ENCODE peak calls at places on chromosomes 7 and 10, in eight cellular contexts. D, J, B, Q, T, O, F and V are unnamed samples.

GRCh38 chr10:86954681-86955500 is 2.5 kb downstream of the MMRN2 start:
- DNase-seq in D (no peak), J (no peak), B (no peak), Q (no peak), T (no peak), O (no peak), F (no peak), V (no peak)

GRCh38 chr7:13017325-13017853 is 330.0 kb downstream of the ARL4A start:
- DNase-seq in D (no peak), J (no peak), B (no peak), Q (no peak), T (no peak), O (no peak), F (peak), V (no peak)

GRCh38 chr10:78599122-78599853 is 469.5 kb upstream of the ZMIZ1 start:
- DNase-seq in D (no peak), J (no peak), B (no peak), Q (no peak), T (no peak), O (no peak), F (no peak), V (no peak)

GRCh38 chr7:78099715-78100477 is 301.3 kb downstream of the PHTF2 start:
- DNase-seq in D (no peak), J (no peak), B (no peak), Q (no peak), T (no peak), O (no peak), F (no peak), V (no peak)

GRCh38 chr10:97643586-97643985 is 3.1 kb downstream of the PI4K2A start:
- DNase-seq in D (no peak), J (no peak), B (no peak), Q (peak), T (no peak), O (no peak), F (no peak), V (no peak)

GRCh38 chr7:150830957-150831356 is 21.4 kb upstream of the AOC1 start:
- DNase-seq in D (no peak), J (no peak), B (no peak), Q (peak), T (no peak), O (peak), F (peak), V (no peak)

GRCh38 chr10:114033566-114033965 is 10.1 kb upstream of the ADRB1 start:
- DNase-seq in D (no peak), J (no peak), B (no peak), Q (no peak), T (no peak), O (no peak), F (no peak), V (no peak)

GRCh38 chr7:121205777-121206176 is 123.0 kb upstream of the WNT16 start:
- DNase-seq in D (no peak), J (no peak), B (no peak), Q (no peak), T (no peak), O (no peak), F (no peak), V (no peak)

GRCh38 chr7:4610768-4611467 is 71.2 kb upstream of the FOXK1 start:
- DNase-seq in D (peak), J (peak), B (peak), Q (peak), T (no peak), O (peak), F (peak), V (no peak)

GRCh38 chr7:146902728-146903127 is 786.1 kb downstream of the CNTNAP2 start:
- DNase-seq in D (peak), J (no peak), B (no peak), Q (no peak), T (no peak), O (no peak), F (no peak), V (no peak)

GRCh38 chr10:28763471-28763870 is 86.2 kb downstream of the BAMBI start:
- DNase-seq in D (no peak), J (no peak), B (peak), Q (no peak), T (no peak), O (no peak), F (no peak), V (no peak)

GRCh38 chr7:55642266-55642665 is 70.0 kb upstream of the VOPP1 start:
- DNase-seq in D (no peak), J (no peak), B (no peak), Q (no peak), T (no peak), O (no peak), F (no peak), V (no peak)

GRCh38 chr10:98402513-98402912 is 12.5 kb downstream of the PYROXD2 start:
- DNase-seq in D (no peak), J (no peak), B (no peak), Q (no peak), T (no peak), O (no peak), F (no peak), V (no peak)

GRCh38 chr10:53052765-53053164 is 280.2 kb upstream of the MBL2 start:
- DNase-seq in D (no peak), J (no peak), B (no peak), Q (no peak), T (no peak), O (no peak), F (no peak), V (no peak)

GRCh38 chr10:97025613-97026242 is 160.0 kb downstream of the SLIT1 start:
- DNase-seq in D (no peak), J (peak), B (peak), Q (peak), T (no peak), O (no peak), F (no peak), V (peak)

GRCh38 chr7:129607471-129608120 is 3.9 kb upstream of the NRF1 start:
- DNase-seq in D (no peak), J (peak), B (peak), Q (peak), T (peak), O (peak), F (peak), V (no peak)

GRCh38 chr7:31500656-31501055 is 13.2 kb upstream of the ITPRID1 start:
- DNase-seq in D (no peak), J (no peak), B (no peak), Q (no peak), T (no peak), O (no peak), F (no peak), V (no peak)